ENCODE peak calls at places on chromosomes 4 and X, in five cellular contexts. R is SK-N-SH, T is K562, L is HepG2, Q is GM12878. G is an unnamed sample.

GRCh38 chr4:161931089-161931488 is 232.7 kb downstream of the FSTL5 start:
- DNase-seq in R (no peak), T (no peak), L (no peak), Q (no peak), G (no peak)

GRCh38 chr4:36432556-36432955 is 151.1 kb downstream of the DTHD1 start:
- DNase-seq in R (no peak), T (no peak), L (no peak), Q (no peak), G (no peak)

GRCh38 chrX:71181558-71181909 is 36.9 kb downstream of the NLGN3 start:
- DNase-seq in R (peak; percentile 41), T (peak; percentile 12), L (no peak), Q (no peak), G (no peak)

GRCh38 chr4:835148-836002 is 9.4 kb upstream of the CPLX1 start:
- DNase-seq in R (peak; percentile 77), T (no peak), L (peak; percentile 30), Q (no peak), G (no peak)

GRCh38 chr4:151799417-151800030 is 38.7 kb upstream of the GATB start:
- DNase-seq in R (no peak), T (no peak), L (no peak), Q (no peak), G (no peak)

GRCh38 chrX:133586443-133586842 is 171.2 kb upstream of the GPC4 start:
- DNase-seq in R (no peak), T (no peak), L (peak; percentile 15), Q (no peak), G (no peak)

GRCh38 chr4:82555279-82555678 is 6.5 kb downstream of the TMEM150C start:
- DNase-seq in R (peak; percentile 27), T (no peak), L (no peak), Q (no peak), G (no peak)

GRCh38 chr4:5497489-5497888 is 210.9 kb downstream of the EVC2 start:
- DNase-seq in R (no peak), T (no peak), L (no peak), Q (no peak), G (no peak)

GRCh38 chrX:2697741-2698294 is 6.7 kb downstream of the CD99 start:
- DNase-seq in R (no peak), T (no peak), L (no peak), Q (peak; percentile 44), G (no peak)

GRCh38 chr4:2789801-2790582 is 2.9 kb upstream of the SH3BP2 start:
- DNase-seq in R (peak; percentile 41), T (no peak), L (no peak), Q (no peak), G (no peak)

GRCh38 chr4:153432971-153433752 is 33.0 kb upstream of the TMEM131L start:
- DNase-seq in R (no peak), T (peak; percentile 50), L (peak; percentile 79), Q (peak; percentile 99), G (peak; percentile 59)

GRCh38 chrX:44305921-44306320 is 37.6 kb downstream of the EFHC2 start:
- DNase-seq in R (no peak), T (no peak), L (no peak), Q (no peak), G (no peak)

GRCh38 chrX:1725472-1725871 is 110.6 kb downstream of the ASMT start:
- DNase-seq in R (no peak), T (no peak), L (no peak), Q (no peak), G (no peak)

GRCh38 chr4:83618431-83618830 is 82.5 kb downstream of the GPAT3 start:
- DNase-seq in R (no peak), T (peak; percentile 19), L (peak; percentile 87), Q (no peak), G (no peak)

GRCh38 chr4:118967393-118967792 is 78.7 kb downstream of the SYNPO2 start:
- DNase-seq in R (no peak), T (no peak), L (no peak), Q (no peak), G (no peak)

GRCh38 chr4:172573899-172574298 is 594.7 kb upstream of the GALNT7 start:
- DNase-seq in R (no peak), T (no peak), L (no peak), Q (no peak), G (no peak)

GRCh38 chr4:168604496-168605373 is 107.9 kb downstream of the PALLD start:
- DNase-seq in R (no peak), T (no peak), L (no peak), Q (no peak), G (peak; percentile 32)

GRCh38 chr4:42547805-42548204 is 109.1 kb downstream of the ATP8A1 start:
- DNase-seq in R (no peak), T (no peak), L (no peak), Q (no peak), G (no peak)

GRCh38 chrX:77743720-77744119 is 42.3 kb downstream of the ATRX start:
- DNase-seq in R (no peak), T (no peak), L (no peak), Q (no peak), G (no peak)

DNA sequence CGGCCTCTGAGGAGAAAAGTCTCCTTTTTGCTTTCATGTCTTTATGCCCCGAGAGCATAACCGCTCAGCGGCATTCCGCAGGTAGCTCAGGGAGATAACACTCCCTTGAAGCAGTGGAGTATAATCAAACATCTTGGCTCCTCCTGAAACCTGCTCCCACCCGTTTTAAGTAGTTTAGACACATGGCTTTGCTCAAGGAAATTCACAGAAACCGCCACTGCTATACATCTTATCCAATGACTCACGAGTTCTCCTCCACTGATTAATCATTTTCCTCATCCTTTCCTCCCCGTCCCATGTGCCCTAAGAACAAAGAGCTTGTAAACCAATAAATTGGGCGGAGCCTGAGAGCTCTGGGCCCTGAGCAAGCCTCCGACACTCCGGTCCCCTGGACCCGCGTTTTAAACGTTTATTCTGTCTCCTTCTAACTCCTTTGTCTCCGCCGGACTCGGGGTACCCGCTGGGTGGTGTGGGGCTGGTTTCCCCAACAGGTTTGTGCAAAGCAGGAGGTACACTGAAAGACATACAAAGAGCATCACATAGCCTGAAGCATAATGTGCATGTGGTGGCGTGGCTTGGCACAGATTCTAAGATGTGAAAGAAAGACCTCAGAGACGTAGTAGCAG is 401.2 kb downstream of the TLL1 start:
- DNase-seq in R (no peak), T (no peak), L (no peak), Q (no peak), G (no peak)
- TF ChIP-seq FOXM1 in R (no peak), T (no peak), L (no peak), Q (no peak), G (no peak)

GRCh38 chr4:141410839-141411238 is 190.1 kb downstream of the ZNF330 start:
- DNase-seq in R (no peak), T (no peak), L (no peak), Q (no peak), G (no peak)
- TF ChIP-seq FOXM1 in R (no peak), T (no peak), L (no peak), Q (no peak), G (no peak)

DNA sequence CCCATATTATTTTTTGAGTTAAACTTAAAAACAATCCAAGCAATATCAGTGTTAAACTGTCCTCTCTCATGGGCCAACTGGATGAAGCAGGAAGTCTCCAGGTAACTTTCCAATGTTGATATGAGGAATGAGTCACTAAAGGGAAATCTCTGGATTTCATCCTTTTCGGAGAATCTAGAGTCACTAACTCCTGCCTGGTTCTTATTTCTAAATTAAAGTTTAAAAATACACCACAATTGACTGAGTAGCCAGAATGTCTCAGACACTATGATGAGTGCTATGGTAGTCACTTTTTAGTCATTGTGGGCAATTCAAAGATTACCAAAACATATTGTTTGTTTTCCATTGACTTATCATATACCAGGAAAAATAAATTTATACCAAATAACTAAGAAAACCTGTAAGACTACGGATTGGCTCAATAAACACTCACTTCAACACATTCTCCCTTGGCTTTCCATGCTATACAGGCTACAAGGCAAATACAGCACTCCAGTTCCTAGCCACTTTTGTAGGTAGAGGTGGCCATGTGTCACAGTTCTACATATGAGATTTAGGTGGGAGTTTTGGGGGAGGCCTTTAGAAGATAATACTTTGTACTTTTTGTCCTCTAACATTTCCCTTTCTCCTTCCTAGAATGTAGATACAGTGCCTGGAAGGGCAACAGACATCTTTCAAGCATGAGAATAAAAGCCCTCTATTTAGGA is 8.6 kb downstream of the SLC9B2 start:
- DNase-seq in R (no peak), T (no peak), L (no peak), Q (no peak), G (no peak)
- TF ChIP-seq FOXM1 in R (no peak), T (no peak), L (no peak), Q (no peak), G (no peak)

GRCh38 chr4:77798385-77798784 is 20.8 kb downstream of the CNOT6L start:
- DNase-seq in R (no peak), T (no peak), L (no peak), Q (no peak), G (no peak)

GRCh38 chr4:77795339-77795738 is 23.8 kb downstream of the CNOT6L start:
- DNase-seq in R (no peak), T (no peak), L (no peak), Q (no peak), G (no peak)

GRCh38 chr4:77800483-77801259 is 18.5 kb downstream of the CNOT6L start:
- DNase-seq in R (no peak), T (no peak), L (no peak), Q (no peak), G (no peak)

GRCh38 chr4:77800077-77800476 is 19.1 kb downstream of the CNOT6L start:
- DNase-seq in R (no peak), T (no peak), L (no peak), Q (no peak), G (no peak)

GRCh38 chr4:77797239-77797638 is 21.9 kb downstream of the CNOT6L start:
- DNase-seq in R (no peak), T (no peak), L (peak; percentile 30), Q (no peak), G (no peak)
- TF ChIP-seq FOXM1 in R (no peak), T (no peak), L (no peak), Q (no peak), G (no peak)

GRCh38 chr4:149845643-149846208 is 30.1 kb upstream of the IQCM start:
- DNase-seq in R (no peak), T (no peak), L (no peak), Q (no peak), G (no peak)
- TF ChIP-seq FOXM1 in R (no peak), T (no peak), L (no peak), Q (no peak), G (no peak)